ENCODE peak calls at places on chromosomes 1 and 21, in six cellular contexts. J is K562, K is SK-N-SH, I is A549, A is GM12878, U is HepG2. C is an unnamed sample.

GRCh38 chr1:145782166-145783099 is 41.5 kb downstream of the RNF115 start:
- DNase-seq in A (no peak), K (no peak), U (peak), J (no peak), I (peak), C (no peak)

GRCh38 chr1:17149771-17150170 is 30.5 kb upstream of the PADI2 start:
- DNase-seq in J (no peak), U (no peak), K (no peak), I (no peak), A (no peak), C (no peak)

GRCh38 chr1:155173478-155174333 is at the start of gene TRIM46:
- DNase-seq in K (peak), I (peak), J (peak), U (no peak), A (no peak), C (peak)

GRCh38 chr1:47233165-47233564 is 1.1 kb upstream of the TAL1 start:
- DNase-seq in I (no peak), U (no peak), J (no peak), A (no peak), K (peak), C (no peak)

GRCh38 chr1:155776414-155776813 is 80.6 kb downstream of the GON4L start:
- DNase-seq in U (no peak), K (no peak), A (no peak), J (no peak), I (no peak), C (no peak)

GRCh38 chr1:229075217-229075616 is 195.7 kb upstream of the RAB4A start:
- DNase-seq in A (no peak), U (no peak), I (no peak), J (no peak), K (no peak), C (no peak)

GRCh38 chr1:205519541-205520131 is 15.2 kb downstream of the CDK18 start:
- DNase-seq in I (no peak), J (no peak), A (no peak), U (no peak), K (no peak), C (no peak)

GRCh38 chr1:9302745-9303524 is 10.2 kb downstream of the SPSB1 start:
- DNase-seq in A (no peak), K (no peak), U (no peak), J (no peak), I (no peak), C (no peak)

GRCh38 chr1:169574336-169574735 is 11.9 kb downstream of the F5 start:
- DNase-seq in K (no peak), I (no peak), U (no peak), J (no peak), A (no peak), C (no peak)

GRCh38 chr21:46048926-46049889 is 48.7 kb upstream of the COL6A2 start:
- DNase-seq in I (no peak), K (no peak), U (no peak), J (no peak), A (no peak), C (no peak)

GRCh38 chr1:47317841-47318240 is 3.9 kb upstream of the STIL start:
- DNase-seq in U (no peak), K (no peak), A (no peak), I (no peak), J (no peak), C (no peak)

GRCh38 chr1:121586369-121587229 is 401.8 kb downstream of the SRGAP2C start:
- DNase-seq in U (peak), K (no peak), I (no peak), J (no peak), A (no peak), C (peak)

GRCh38 chr1:59967141-59967697 is 40.6 kb upstream of the CYP2J2 start:
- DNase-seq in J (peak), A (no peak), K (peak), I (no peak), U (no peak), C (no peak)

GRCh38 chr1:36446261-36446660 is 4.0 kb downstream of the OSCP1 start:
- DNase-seq in K (peak), A (no peak), J (peak), I (no peak), U (peak), C (peak)

GRCh38 chr21:45178971-45179370 is 104.6 kb downstream of the ADARB1 start:
- DNase-seq in K (no peak), I (no peak), U (no peak), A (no peak), J (no peak), C (no peak)

GRCh38 chr1:169572184-169572583 is 14.1 kb downstream of the F5 start:
- DNase-seq in K (no peak), I (no peak), J (no peak), A (no peak), U (peak), C (no peak)

GRCh38 chr21:43689556-43690337 is 29.2 kb upstream of the PDXK start:
- DNase-seq in I (no peak), A (no peak), K (no peak), J (no peak), U (no peak), C (no peak)

GRCh38 chr21:33897098-33897497 is 18.5 kb downstream of the ATP5PO start:
- DNase-seq in U (no peak), K (no peak), A (no peak), J (no peak), I (no peak), C (no peak)

GRCh38 chr1:9753121-9753531 is 70.6 kb downstream of the CLSTN1 start:
- DNase-seq in U (no peak), J (no peak), A (no peak), I (no peak), K (no peak), C (no peak)

GRCh38 chr21:33238146-33238545 is 8.4 kb downstream of the IFNAR2 start:
- DNase-seq in A (no peak), U (no peak), J (no peak), I (no peak), K (no peak), C (no peak)

GRCh38 chr21:14581902-14582457 is 35.9 kb upstream of the SAMSN1 start:
- DNase-seq in U (no peak), K (no peak), I (no peak), A (no peak), J (no peak), C (no peak)

GRCh38 chr1:160204526-160205241 is 500 bp upstream of the PEA15 start:
- DNase-seq in J (no peak), I (no peak), K (peak), A (peak), U (no peak), C (no peak)

GRCh38 chr1:200673952-200674823 is 4.5 kb upstream of the DDX59 start:
- DNase-seq in K (no peak), A (no peak), J (no peak), U (no peak), I (no peak), C (no peak)

GRCh38 chr1:108669679-108670078 is 8.8 kb upstream of the HENMT1 start:
- DNase-seq in U (no peak), J (no peak), K (no peak), A (no peak), I (no peak), C (no peak)

GRCh38 chr1:218374401-218374848 is 29.3 kb downstream of the TGFB2 start:
- DNase-seq in I (no peak), J (no peak), K (no peak), A (no peak), U (no peak), C (no peak)

GRCh38 chr1:13407811-13408210 is 2.4 kb upstream of the PRAMEF20 start:
- DNase-seq in J (no peak), A (no peak), K (no peak), U (no peak), I (no peak), C (no peak)

DNA sequence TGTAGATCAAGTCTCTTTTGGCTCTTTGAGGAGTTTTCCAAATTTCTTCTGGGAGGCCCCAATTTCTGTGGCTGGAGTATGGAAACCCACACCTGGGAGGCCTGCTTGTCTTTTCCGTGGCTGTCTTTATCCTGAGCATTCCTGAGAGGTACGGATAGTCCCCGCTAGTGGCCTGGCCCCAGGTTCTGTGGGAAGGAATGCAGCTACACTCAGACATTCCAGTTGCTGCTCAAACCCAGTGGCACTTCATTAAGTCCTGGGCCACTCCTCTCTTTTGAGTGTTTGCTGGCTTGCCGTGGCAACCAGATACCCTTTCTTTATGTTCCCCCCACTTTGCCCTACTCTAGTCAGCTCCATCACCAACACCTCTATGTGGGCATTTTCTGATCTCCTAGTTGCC is 310.4 kb downstream of the ASTN1 start:
- DNase-seq in U (no peak), J (no peak), A (no peak), I (no peak), K (no peak), C (no peak)
- TF ChIP-seq CHD2 in U (no peak), J (no peak), A (no peak), I (no peak), K (no peak), C (no peak)

GRCh38 chr1:166905930-166906329 is 29.9 kb upstream of the TADA1 start:
- DNase-seq in J (no peak), K (no peak), A (no peak), U (no peak), I (no peak), C (no peak)

GRCh38 chr1:166902279-166902678 is 26.2 kb upstream of the TADA1 start:
- DNase-seq in A (no peak), J (no peak), U (no peak), K (no peak), I (no peak), C (no peak)

GRCh38 chr1:166903232-166903631 is 27.2 kb upstream of the TADA1 start:
- DNase-seq in I (no peak), J (no peak), U (no peak), K (no peak), A (peak), C (no peak)

GRCh38 chr1:166905136-166905535 is 29.1 kb upstream of the TADA1 start:
- DNase-seq in J (no peak), U (no peak), A (no peak), I (no peak), K (no peak), C (no peak)

GRCh38 chr1:166900987-166901386 is 24.9 kb upstream of the TADA1 start:
- DNase-seq in U (no peak), I (no peak), K (no peak), A (no peak), J (no peak), C (no peak)
- TF ChIP-seq CHD2 in U (no peak), I (no peak), K (no peak), A (no peak), J (no peak), C (no peak)

GRCh38 chr1:19473119-19473518 is 12.2 kb downstream of the CAPZB start:
- DNase-seq in K (no peak), J (no peak), U (no peak), I (no peak), A (no peak), C (no peak)

GRCh38 chr1:19478241-19478780 is 7.0 kb downstream of the CAPZB start:
- DNase-seq in I (no peak), K (no peak), U (no peak), J (no peak), A (no peak), C (no peak)

GRCh38 chr1:19477284-19478240 is 7.8 kb downstream of the CAPZB start:
- DNase-seq in A (peak), U (no peak), I (no peak), K (no peak), J (no peak), C (no peak)

GRCh38 chr1:19479351-19480120 is 5.8 kb downstream of the CAPZB start:
- DNase-seq in U (no peak), I (no peak), A (no peak), K (no peak), J (no peak), C (no peak)

GRCh38 chr1:19476440-19477190 is 8.7 kb downstream of the CAPZB start:
- DNase-seq in U (no peak), J (no peak), I (no peak), A (peak), K (no peak), C (no peak)
- TF ChIP-seq CHD2 in U (no peak), J (no peak), I (no peak), A (no peak), K (no peak), C (no peak)

DNA sequence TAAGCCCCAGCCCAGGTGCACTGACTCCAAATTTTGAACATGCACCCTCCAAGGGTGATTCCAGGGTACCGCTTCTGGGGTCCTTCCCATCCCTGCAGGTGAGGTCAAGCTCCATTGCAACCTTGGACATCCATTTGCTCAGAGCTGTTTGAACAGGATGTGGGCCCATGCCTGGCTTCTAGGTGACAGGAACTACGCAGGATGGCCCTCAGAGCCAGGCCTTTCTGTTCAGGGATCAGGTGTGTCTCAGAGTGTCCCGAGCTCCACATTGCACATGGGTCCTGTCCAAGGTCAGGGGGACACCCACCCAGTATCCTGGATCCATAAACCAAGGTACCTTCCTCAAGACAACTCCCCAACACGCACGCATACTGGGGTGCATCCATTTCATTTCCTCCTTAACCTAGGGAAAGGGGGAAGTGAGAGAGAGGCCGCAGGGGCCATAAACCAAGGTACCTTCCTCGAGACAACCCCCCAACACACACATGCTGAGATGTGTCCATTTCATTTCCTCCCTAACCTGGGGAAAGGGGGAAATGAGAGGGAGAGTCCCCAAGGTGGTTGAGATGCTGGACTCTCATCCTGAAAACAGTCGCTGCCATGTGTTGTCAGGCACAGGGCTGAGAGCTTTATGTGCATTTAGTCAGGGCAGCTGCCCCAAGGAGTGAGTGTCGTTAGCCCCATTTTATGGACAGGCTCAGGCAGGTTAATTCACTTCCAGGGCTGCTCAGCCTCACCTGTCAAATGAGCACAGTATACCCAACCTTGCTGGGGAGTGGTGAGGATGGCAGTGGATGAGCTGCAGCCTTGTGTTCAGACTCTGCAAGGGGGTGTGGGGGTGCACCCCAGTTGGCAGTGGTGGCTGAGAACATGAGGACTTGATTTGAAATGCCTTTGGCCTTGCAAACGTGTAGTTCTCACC is 2.1 kb downstream of the SLC66A1 start:
- DNase-seq in J (no peak), A (no peak), U (no peak), K (no peak), I (no peak), C (no peak)
- TF ChIP-seq CHD2 in J (no peak), A (no peak), U (no peak), K (no peak), I (no peak), C (no peak)

GRCh38 chr1:119466419-119466818 is 40.6 kb upstream of the HSD3B1 start:
- DNase-seq in K (no peak), J (no peak), A (no peak), U (no peak), I (no peak), C (no peak)
- TF ChIP-seq CHD2 in K (no peak), J (no peak), A (no peak), U (no peak), I (no peak), C (no peak)

GRCh38 chr1:245512980-245513578 is 358.3 kb downstream of the KIF26B start:
- DNase-seq in J (peak), K (peak), U (no peak), A (no peak), I (no peak), C (no peak)
- TF ChIP-seq CHD2 in J (peak), K (peak), U (no peak), A (no peak), I (no peak), C (peak)

GRCh38 chr1:29047142-29047541 is 76.6 kb downstream of the TMEM200B start:
- DNase-seq in J (no peak), A (no peak), K (no peak), I (no peak), U (no peak), C (no peak)
- TF ChIP-seq CHD2 in J (no peak), A (no peak), K (no peak), I (no peak), U (no peak), C (no peak)

GRCh38 chr1:55195523-55196233 is 19.5 kb downstream of the USP24 start:
- DNase-seq in J (no peak), U (no peak), I (no peak), A (no peak), K (no peak), C (no peak)
- TF ChIP-seq CHD2 in J (no peak), U (no peak), I (no peak), A (no peak), K (no peak), C (no peak)

GRCh38 chr1:67838180-67838912 is 5.1 kb upstream of the GNG12 start:
- DNase-seq in K (peak), A (no peak), J (no peak), I (no peak), U (no peak), C (no peak)
- TF ChIP-seq CHD2 in K (no peak), A (no peak), J (no peak), I (no peak), U (no peak), C (no peak)